ENCODE peak calls at places on chromosomes 4 and X, in eight cellular contexts. N is fibroblast of lung, X is mesendoderm, Y is IMR-90, D is AG09309, B is AG04450, H is kidney epithelial cell, E is left ventricle myocardium inferior. O is an unnamed sample.
A peak's percentile ranks its signal among the peaks of the same experiment; 100 is the strongest.

GRCh38 chr4:168408620-168409019 is 71.7 kb downstream of the DDX60L start:
- DNase-seq in N (peak; percentile 99), X (no peak), Y (peak; percentile 98), D (peak; percentile 93), B (peak; percentile 97), H (peak; percentile 94), E (peak; percentile 48), O (peak; percentile 97)

GRCh38 chr4:151584101-151584500 is 175.1 kb downstream of the FHIP1A start:
- DNase-seq in N (no peak), X (no peak), Y (no peak), D (no peak), B (no peak), H (no peak), E (no peak), O (no peak)

GRCh38 chrX:150543230-150544155 is 24.9 kb upstream of the MTM1 start:
- DNase-seq in N (no peak), X (no peak), Y (no peak), D (no peak), B (no peak), H (no peak), E (no peak), O (no peak)

GRCh38 chr4:1502501-1502886 is 96.3 kb upstream of the NKX1-1 start:
- DNase-seq in N (no peak), X (no peak), Y (no peak), D (no peak), B (no peak), H (no peak), E (no peak), O (no peak)

GRCh38 chr4:182449186-182449880 is 206.1 kb downstream of the TENM3 start:
- DNase-seq in N (peak; percentile 48), X (peak; percentile 93), Y (peak; percentile 49), D (no peak), B (no peak), H (peak; percentile 9), E (no peak), O (no peak)

GRCh38 chr4:107987916-107988762 is 1.6 kb upstream of the HADH start:
- DNase-seq in N (no peak), X (peak; percentile 36), Y (no peak), D (no peak), B (no peak), H (no peak), E (no peak), O (no peak)

GRCh38 chr4:104381729-104382128 is 113.0 kb downstream of the CXXC4 start:
- DNase-seq in N (no peak), X (no peak), Y (no peak), D (no peak), B (no peak), H (no peak), E (no peak), O (no peak)

GRCh38 chrX:21656587-21657317 is 1.4 kb downstream of the KLHL34 start:
- DNase-seq in N (no peak), X (no peak), Y (no peak), D (no peak), B (no peak), H (no peak), E (no peak), O (no peak)

GRCh38 chr4:6198768-6199343 is 1.5 kb downstream of the JAKMIP1 start:
- DNase-seq in N (peak; percentile 5), X (peak; percentile 96), Y (no peak), D (no peak), B (no peak), H (no peak), E (no peak), O (no peak)

GRCh38 chr4:48879561-48880442 is 26.8 kb downstream of the OCIAD2 start:
- DNase-seq in N (no peak), X (no peak), Y (no peak), D (no peak), B (no peak), H (no peak), E (no peak), O (no peak)

GRCh38 chr4:31442236-31442635 is 722.1 kb downstream of the PCDH7 start:
- DNase-seq in N (no peak), X (peak; percentile 73), Y (no peak), D (no peak), B (no peak), H (no peak), E (no peak), O (no peak)

GRCh38 chrX:28491941-28492340 is 95.3 kb upstream of the IL1RAPL1 start:
- DNase-seq in N (no peak), X (no peak), Y (no peak), D (no peak), B (no peak), H (no peak), E (no peak), O (no peak)

GRCh38 chrX:133364201-133364600 is 51.1 kb downstream of the GPC4 start:
- DNase-seq in N (no peak), X (no peak), Y (peak; percentile 1), D (no peak), B (no peak), H (no peak), E (no peak), O (no peak)

DNA sequence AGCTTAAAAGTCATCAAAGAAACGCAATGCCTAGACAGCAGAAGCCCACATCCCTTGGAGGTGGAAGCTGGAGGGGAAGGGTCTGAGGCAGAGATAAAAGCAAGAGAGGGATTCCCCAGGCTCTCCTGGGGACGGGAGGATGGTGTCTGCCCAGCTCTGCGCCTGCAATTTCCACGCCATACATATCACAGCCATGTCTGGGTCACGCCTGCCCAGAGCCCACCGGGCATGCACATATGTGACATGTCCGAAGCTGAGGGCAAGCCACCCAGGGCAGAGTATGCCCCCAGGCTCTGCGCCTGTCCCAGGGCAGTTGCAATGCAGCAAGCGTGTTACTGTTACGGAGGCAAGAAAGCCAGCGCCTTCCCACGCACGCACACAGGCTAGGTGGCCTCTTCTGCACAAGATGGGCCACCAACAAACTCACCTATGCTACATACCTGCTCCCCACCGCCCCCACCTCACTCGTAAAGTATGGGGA is 1.2 kb downstream of the FGF13 start:
- DNase-seq in N (no peak), X (peak; percentile 25), Y (no peak), D (no peak), B (no peak), H (no peak), E (peak; percentile 5), O (no peak)
- H3K4me3 ChIP-seq in N (no peak overlapping the region), X (peak overlapping the region; percentile 71), Y (no peak overlapping the region), D (no peak overlapping the region), B (no peak overlapping the region), H (peak overlapping the region; percentile 9), E (peak overlapping the region; percentile 60), O (no peak overlapping the region)

GRCh38 chr4:11626046-11626445 is 197.4 kb upstream of the HS3ST1 start:
- DNase-seq in N (no peak), X (no peak), Y (no peak), D (no peak), B (no peak), H (no peak), E (no peak), O (no peak)

GRCh38 chr4:11624370-11624769 is 195.7 kb upstream of the HS3ST1 start:
- DNase-seq in N (no peak), X (no peak), Y (no peak), D (no peak), B (no peak), H (no peak), E (no peak), O (no peak)

GRCh38 chr4:11625206-11625605 is 196.5 kb upstream of the HS3ST1 start:
- DNase-seq in N (no peak), X (no peak), Y (no peak), D (no peak), B (no peak), H (no peak), E (peak; percentile 19), O (no peak)

GRCh38 chr4:11622961-11623725 is 194.4 kb upstream of the HS3ST1 start:
- DNase-seq in N (no peak), X (no peak), Y (no peak), D (no peak), B (no peak), H (no peak), E (no peak), O (no peak)

DNA sequence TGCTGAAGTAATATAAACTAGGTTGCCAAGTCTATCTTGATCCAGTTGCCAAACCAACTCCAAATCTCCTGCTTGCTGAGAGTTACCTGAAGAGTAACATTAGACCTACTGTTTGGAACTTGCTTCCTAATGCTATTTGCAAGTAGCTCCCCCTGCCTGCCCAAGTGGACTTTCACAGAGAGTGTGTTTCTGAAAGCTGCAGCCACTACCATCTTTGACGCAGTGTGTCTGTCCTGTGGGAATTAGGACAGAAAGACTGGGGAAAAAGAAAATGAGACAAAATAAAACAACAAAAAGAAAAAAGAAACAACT is 195.0 kb upstream of the HS3ST1 start:
- DNase-seq in N (peak; percentile 37), X (peak; percentile 65), Y (peak; percentile 27), D (no peak), B (no peak), H (no peak), E (peak; percentile 25), O (no peak)
- H3K4me3 ChIP-seq in N (no peak overlapping the region), X (no peak overlapping the region), Y (no peak overlapping the region), D (no peak overlapping the region), B (no peak overlapping the region), H (no peak overlapping the region), E (no peak overlapping the region), O (no peak overlapping the region)

GRCh38 chr4:184421558-184422155 is 52.7 kb downstream of the IRF2 start:
- DNase-seq in N (no peak), X (no peak), Y (no peak), D (no peak), B (no peak), H (no peak), E (no peak), O (no peak)

GRCh38 chr4:184420402-184420801 is 53.9 kb downstream of the IRF2 start:
- DNase-seq in N (no peak), X (no peak), Y (no peak), D (no peak), B (no peak), H (no peak), E (no peak), O (no peak)

GRCh38 chr4:184417802-184418511 is 56.4 kb downstream of the IRF2 start:
- DNase-seq in N (peak; percentile 70), X (no peak), Y (peak; percentile 94), D (peak; percentile 66), B (peak; percentile 43), H (peak; percentile 61), E (no peak), O (peak; percentile 79)

GRCh38 chr4:184420881-184421416 is 53.4 kb downstream of the IRF2 start:
- DNase-seq in N (no peak), X (peak; percentile 40), Y (no peak), D (no peak), B (no peak), H (no peak), E (no peak), O (no peak)

DNA sequence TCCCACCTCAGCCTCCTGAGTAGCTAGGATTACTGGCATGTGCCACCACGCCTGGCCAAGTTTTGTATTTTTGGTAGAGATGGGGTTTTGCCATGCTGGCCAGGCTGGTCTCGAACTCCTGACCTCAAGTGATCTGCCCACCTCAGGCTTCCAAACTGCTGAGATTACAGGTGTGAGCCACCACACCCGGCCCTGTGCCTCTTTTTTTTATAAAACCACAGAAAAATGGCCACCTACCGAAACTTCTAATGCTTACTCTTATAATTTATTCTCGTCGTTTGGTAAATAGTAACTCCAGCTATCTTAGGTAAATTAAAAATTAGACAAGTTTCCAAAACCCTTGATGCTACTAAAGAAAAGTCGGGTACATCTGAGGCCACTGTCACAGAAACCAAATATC is 54.4 kb downstream of the IRF2 start:
- DNase-seq in N (no peak), X (no peak), Y (no peak), D (no peak), B (no peak), H (no peak), E (no peak), O (no peak)
- H3K4me3 ChIP-seq in N (no peak overlapping the region), X (no peak overlapping the region), Y (no peak overlapping the region), D (no peak overlapping the region), B (no peak overlapping the region), H (no peak overlapping the region), E (no peak overlapping the region), O (no peak overlapping the region)

GRCh38 chrX:3548743-3549441 is 164.6 kb downstream of the PRKX start:
- DNase-seq in N (peak; percentile 80), X (peak; percentile 22), Y (peak; percentile 79), D (peak; percentile 87), B (peak; percentile 62), H (no peak), E (no peak), O (no peak)
- H3K4me3 ChIP-seq in N (no peak overlapping the region), X (no peak overlapping the region), Y (peak overlapping the region; percentile 13), D (peak overlapping the region; percentile 32), B (peak overlapping the region; percentile 40), H (no peak overlapping the region), E (peak overlapping the region; percentile 45), O (peak overlapping the region; percentile 24)

O was measured in HFF-Myc.